ENCODE peak calls at places on chromosomes 4 and X, in five cellular contexts. One of them, this sample, is unnamed.

GRCh38 chr4:103272174-103272573 is 74.0 kb upstream of the CENPE start:
- DNase-seq in WERI-Rb-1: no peak
- DNase-seq in lower lobe of right lung: no peak
- DNase-seq in heart left ventricle: no peak
- DNase-seq in psoas muscle: no peak
- DNase-seq in this sample: no peak

GRCh38 chr4:78441786-78442185 is 109.8 kb upstream of the ANXA3 start:
- DNase-seq in heart left ventricle: no peak
- DNase-seq in psoas muscle: no peak
- DNase-seq in lower lobe of right lung: no peak
- DNase-seq in WERI-Rb-1: no peak
- DNase-seq in this sample: no peak

GRCh38 chr4:8315343-8316250 is 46.0 kb downstream of the HTRA3 start:
- DNase-seq in lower lobe of right lung: peak; percentile 75
- DNase-seq in heart left ventricle: no peak
- DNase-seq in psoas muscle: peak; percentile 74
- DNase-seq in WERI-Rb-1: peak; percentile 4
- DNase-seq in this sample: peak; percentile 72

GRCh38 chr4:73729534-73730165 is 10.7 kb upstream of the CXCL8 start:
- DNase-seq in lower lobe of right lung: peak; percentile 49
- DNase-seq in psoas muscle: peak; percentile 69
- DNase-seq in WERI-Rb-1: peak; percentile 66
- DNase-seq in heart left ventricle: peak; percentile 64
- DNase-seq in this sample: peak; percentile 85

GRCh38 chr4:158209825-158210807 is at the start of gene TMEM144:
- DNase-seq in lower lobe of right lung: peak; percentile 95
- DNase-seq in psoas muscle: peak; percentile 92
- DNase-seq in WERI-Rb-1: peak; percentile 92
- DNase-seq in heart left ventricle: peak; percentile 90
- DNase-seq in this sample: peak; percentile 98

GRCh38 chr4:81351653-81352455 is 119.9 kb downstream of the RASGEF1B start:
- DNase-seq in psoas muscle: peak; percentile 68
- DNase-seq in lower lobe of right lung: peak; percentile 70
- DNase-seq in WERI-Rb-1: peak; percentile 83
- DNase-seq in heart left ventricle: peak; percentile 49
- DNase-seq in this sample: peak; percentile 66

GRCh38 chr4:112793033-112793432 is 156.1 kb downstream of the LARP7 start:
- DNase-seq in heart left ventricle: no peak
- DNase-seq in lower lobe of right lung: no peak
- DNase-seq in WERI-Rb-1: no peak
- DNase-seq in psoas muscle: no peak
- DNase-seq in this sample: no peak

GRCh38 chrX:95291561-95291960 is 1393.1 kb upstream of the DIAPH2 start:
- DNase-seq in heart left ventricle: no peak
- DNase-seq in lower lobe of right lung: no peak
- DNase-seq in WERI-Rb-1: no peak
- DNase-seq in psoas muscle: no peak
- DNase-seq in this sample: no peak

GRCh38 chrX:2962346-2962745 is 33.2 kb upstream of the ARSD start:
- DNase-seq in psoas muscle: no peak
- DNase-seq in lower lobe of right lung: no peak
- DNase-seq in WERI-Rb-1: no peak
- DNase-seq in heart left ventricle: no peak
- DNase-seq in this sample: no peak

DNA sequence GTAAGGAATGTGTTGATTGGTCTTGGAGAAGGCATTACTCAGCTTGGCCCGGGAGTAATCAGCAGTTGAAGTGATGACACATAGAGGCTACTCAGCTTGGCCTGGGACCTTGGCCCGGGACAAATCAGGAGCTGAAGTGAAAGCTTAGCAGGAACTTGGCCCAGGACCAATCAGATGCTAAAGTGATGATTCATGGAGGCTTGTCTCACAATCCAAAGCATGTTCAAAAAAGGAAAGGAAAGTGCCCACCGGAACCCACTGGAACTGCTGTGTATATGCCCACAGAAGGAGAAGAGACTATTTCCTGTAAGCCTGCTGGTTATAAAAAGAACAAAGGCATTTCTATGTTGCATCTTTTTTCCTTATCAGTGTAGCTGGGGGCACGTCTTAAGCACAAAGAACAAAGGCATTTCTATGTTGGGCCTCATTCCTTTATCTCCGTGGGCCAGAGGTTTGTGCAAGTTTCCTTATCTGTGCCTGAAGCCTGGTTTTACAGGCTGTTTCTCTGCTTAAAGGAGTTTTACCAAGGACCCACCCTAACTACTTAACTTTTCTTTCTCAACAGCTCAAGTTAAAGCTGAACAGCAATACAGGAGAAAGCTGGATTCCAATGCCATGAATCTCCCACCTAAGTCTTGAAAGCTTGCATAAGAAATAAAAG is 1176.7 kb downstream of the NLGN4X start:
- DNase-seq in WERI-Rb-1: no peak
- DNase-seq in psoas muscle: no peak
- DNase-seq in heart left ventricle: peak; percentile 25
- DNase-seq in lower lobe of right lung: peak; percentile 42
- DNase-seq in this sample: peak; percentile 85
- H3K27ac ChIP-seq in WERI-Rb-1: no peak overlapping the region
- H3K27ac ChIP-seq in psoas muscle: no peak overlapping the region
- H3K27ac ChIP-seq in heart left ventricle: no peak overlapping the region
- H3K27ac ChIP-seq in lower lobe of right lung: no peak overlapping the region
- H3K27ac ChIP-seq in this sample: peak overlapping the region; percentile 75

DNA sequence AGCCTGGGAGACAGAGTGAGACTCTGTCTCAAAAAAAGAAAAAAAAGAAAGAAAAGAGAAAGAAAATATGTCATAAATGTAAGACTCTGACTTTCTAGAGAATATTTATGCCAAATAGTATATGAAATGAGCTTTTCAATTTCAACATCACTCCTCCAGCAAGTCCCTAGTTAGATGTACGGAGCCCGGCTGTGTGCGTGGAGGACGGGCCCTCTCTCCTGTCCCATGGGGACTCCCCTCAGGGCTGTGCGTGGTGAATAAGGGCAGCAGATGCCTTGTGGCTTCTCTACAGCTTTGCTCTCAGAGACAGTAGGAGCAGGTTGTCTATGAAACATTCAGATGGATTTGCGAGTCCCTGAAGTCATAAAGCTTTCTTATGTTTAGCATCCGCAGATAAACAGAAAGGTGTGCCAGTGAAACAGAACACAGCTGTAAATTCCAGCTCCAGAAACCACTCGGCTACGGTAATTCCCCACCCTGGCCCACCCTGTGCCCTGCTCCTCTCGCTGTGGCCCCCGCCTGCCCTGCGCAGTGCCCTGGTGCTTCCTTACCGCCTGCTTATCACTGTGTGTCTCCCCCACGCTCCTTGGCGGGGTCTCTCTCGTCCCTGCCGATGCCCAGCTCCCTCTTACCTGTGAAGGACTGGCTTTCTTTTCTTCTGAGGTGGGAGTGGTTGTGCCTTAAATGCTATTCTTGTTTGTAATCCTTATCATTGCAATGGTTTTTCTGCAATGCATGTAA is 13.9 kb upstream of the HGFAC start:
- DNase-seq in lower lobe of right lung: no peak
- DNase-seq in heart left ventricle: no peak
- DNase-seq in WERI-Rb-1: no peak
- DNase-seq in psoas muscle: no peak
- DNase-seq in this sample: no peak
- TF ChIP-seq CTCF in lower lobe of right lung: no peak
- TF ChIP-seq CTCF in heart left ventricle: no peak
- TF ChIP-seq CTCF in WERI-Rb-1: no peak
- TF ChIP-seq CTCF in psoas muscle: no peak
- TF ChIP-seq CTCF in this sample: no peak

DNA sequence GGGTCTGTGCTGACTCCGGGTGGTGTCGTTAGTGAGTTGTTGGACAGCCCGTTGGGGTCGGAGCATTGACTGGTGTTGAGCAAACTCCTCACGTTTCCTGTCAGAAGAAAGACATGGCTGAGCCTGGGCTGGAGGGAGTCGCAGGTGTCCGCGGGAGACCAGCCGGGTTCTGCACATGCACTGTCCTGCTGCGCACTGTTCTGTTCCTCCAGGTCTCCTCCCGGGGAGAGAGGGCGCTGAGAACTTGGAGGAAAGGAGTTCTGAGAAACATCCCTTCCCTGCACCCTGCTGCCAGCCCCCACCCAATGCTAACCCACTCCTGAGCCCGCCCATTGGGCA is 1.1 kb downstream of the ZNF141 start:
- DNase-seq in WERI-Rb-1: peak; percentile 14
- DNase-seq in heart left ventricle: no peak
- DNase-seq in lower lobe of right lung: no peak
- DNase-seq in psoas muscle: no peak
- DNase-seq in this sample: no peak
- H3K9me3 ChIP-seq in WERI-Rb-1: peaks cover 13% of the 10 kb centered on the region
- H3K9me3 ChIP-seq in heart left ventricle: peaks cover 33% of the 10 kb centered on the region
- H3K9me3 ChIP-seq in lower lobe of right lung: peaks cover 34% of the 10 kb centered on the region
- H3K9me3 ChIP-seq in psoas muscle: peaks cover 3% of the 10 kb centered on the region
- H3K9me3 ChIP-seq in this sample: no peaks in the 10 kb centered on the region

DNA sequence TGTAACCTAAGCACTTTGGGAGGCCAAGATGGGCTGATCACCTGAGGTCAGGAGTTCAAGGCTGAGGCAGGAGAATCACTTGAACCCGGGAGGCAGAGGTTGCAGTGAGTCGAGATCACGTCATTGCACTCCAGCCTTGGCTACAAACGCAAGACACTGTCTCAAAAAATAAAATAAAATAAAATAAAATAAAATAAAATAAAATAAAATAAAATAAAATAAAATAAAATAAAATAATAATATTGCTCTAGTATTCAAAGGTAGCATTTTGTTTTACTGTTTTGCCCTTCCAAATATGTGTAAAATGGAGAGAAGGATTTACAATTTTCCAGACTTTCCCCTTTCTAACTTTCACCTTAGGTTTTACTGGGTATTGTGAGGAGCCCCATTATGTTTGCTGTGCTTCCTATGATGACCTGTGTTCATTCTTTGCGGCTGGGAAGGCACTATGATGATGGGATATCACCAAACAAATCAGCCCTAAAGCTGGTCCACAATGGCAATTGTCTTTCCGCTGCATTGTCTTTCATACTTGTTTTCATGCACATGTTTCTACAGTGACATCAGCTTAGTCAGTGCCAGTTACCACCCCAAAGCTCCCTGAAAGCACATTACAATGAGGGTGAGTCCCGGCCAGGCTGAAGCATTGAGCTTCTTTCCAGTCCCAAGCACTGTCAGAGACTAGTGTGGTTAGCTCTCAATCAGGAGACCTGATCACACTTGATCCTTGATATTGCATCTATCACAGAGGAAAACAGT is 50.8 kb downstream of the DTHD1 start:
- DNase-seq in WERI-Rb-1: no peak
- DNase-seq in heart left ventricle: no peak
- DNase-seq in lower lobe of right lung: no peak
- DNase-seq in psoas muscle: no peak
- DNase-seq in this sample: no peak
- H3K27ac ChIP-seq in WERI-Rb-1: no peak overlapping the region
- H3K27ac ChIP-seq in heart left ventricle: no peak overlapping the region
- H3K27ac ChIP-seq in lower lobe of right lung: no peak overlapping the region
- H3K27ac ChIP-seq in psoas muscle: no peak overlapping the region
- H3K27ac ChIP-seq in this sample: no peak overlapping the region

GRCh38 chr4:3340703-3341088 is 47.9 kb downstream of the RGS12 start:
- DNase-seq in lower lobe of right lung: peak; percentile 91
- DNase-seq in WERI-Rb-1: peak; percentile 29
- DNase-seq in heart left ventricle: peak; percentile 26
- DNase-seq in psoas muscle: peak; percentile 92
- DNase-seq in this sample: no peak
- TF ChIP-seq CTCF in lower lobe of right lung: peak; percentile 28
- TF ChIP-seq CTCF in WERI-Rb-1: peak; percentile 36
- TF ChIP-seq CTCF in heart left ventricle: peak; percentile 20
- TF ChIP-seq CTCF in psoas muscle: peak; percentile 57
- TF ChIP-seq CTCF in this sample: no peak

This sample was measured in tibial artery.